ENCODE peak calls at places on chromosomes 3 and 15, in four cellular contexts. I is K562, S is WTC11, E is HepG2. H is an unnamed sample.

GRCh38 chr15:35728176-35728938 is 182.4 kb upstream of the DPH6 start:
- DNase-seq in I (no peak), S (no peak), E (no peak), H (peak; percentile 7)

GRCh38 chr3:150220791-150221190 is 187.3 kb upstream of the TSC22D2 start:
- DNase-seq in I (no peak), S (no peak), E (no peak), H (no peak)

GRCh38 chr3:194250104-194251002 is 100.8 kb downstream of the CPN2 start:
- DNase-seq in I (no peak), S (no peak), E (no peak), H (no peak)

GRCh38 chr15:92801412-92801773 is 98.7 kb upstream of the CHD2 start:
- DNase-seq in I (no peak), S (no peak), E (no peak), H (peak; percentile 87)

GRCh38 chr15:35229085-35229484 is 144.0 kb upstream of the NANOGP8 start:
- DNase-seq in I (no peak), S (no peak), E (no peak), H (no peak)

GRCh38 chr3:50600841-50601591 is 10.6 kb downstream of the CISH start:
- DNase-seq in I (peak; percentile 94), S (no peak), E (peak; percentile 90), H (peak; percentile 81)

GRCh38 chr3:76958231-76958630 is 81.7 kb upstream of the ROBO2 start:
- DNase-seq in I (no peak), S (no peak), E (no peak), H (no peak)

GRCh38 chr3:94873751-94874150 is 810.9 kb downstream of the NSUN3 start:
- DNase-seq in I (no peak), S (no peak), E (no peak), H (no peak)

GRCh38 chr15:85543741-85544155 is 163.3 kb downstream of the AKAP13 start:
- DNase-seq in I (no peak), S (peak; percentile 52), E (no peak), H (no peak)

GRCh38 chr15:75578206-75578947 is 738 bp downstream of the PTPN9 start:
- DNase-seq in I (peak; percentile 46), S (peak; percentile 30), E (no peak), H (peak; percentile 36)

GRCh38 chr3:43004282-43004681 is 25.2 kb downstream of the GASK1A start:
- DNase-seq in I (no peak), S (no peak), E (no peak), H (no peak)

GRCh38 chr3:120364821-120365220 is 15.7 kb upstream of the LRRC58 start:
- DNase-seq in I (no peak), S (no peak), E (no peak), H (no peak)
- TF ChIP-seq HMGXB4 in I (no peak), S (no peak), E (no peak), H (no peak)

DNA sequence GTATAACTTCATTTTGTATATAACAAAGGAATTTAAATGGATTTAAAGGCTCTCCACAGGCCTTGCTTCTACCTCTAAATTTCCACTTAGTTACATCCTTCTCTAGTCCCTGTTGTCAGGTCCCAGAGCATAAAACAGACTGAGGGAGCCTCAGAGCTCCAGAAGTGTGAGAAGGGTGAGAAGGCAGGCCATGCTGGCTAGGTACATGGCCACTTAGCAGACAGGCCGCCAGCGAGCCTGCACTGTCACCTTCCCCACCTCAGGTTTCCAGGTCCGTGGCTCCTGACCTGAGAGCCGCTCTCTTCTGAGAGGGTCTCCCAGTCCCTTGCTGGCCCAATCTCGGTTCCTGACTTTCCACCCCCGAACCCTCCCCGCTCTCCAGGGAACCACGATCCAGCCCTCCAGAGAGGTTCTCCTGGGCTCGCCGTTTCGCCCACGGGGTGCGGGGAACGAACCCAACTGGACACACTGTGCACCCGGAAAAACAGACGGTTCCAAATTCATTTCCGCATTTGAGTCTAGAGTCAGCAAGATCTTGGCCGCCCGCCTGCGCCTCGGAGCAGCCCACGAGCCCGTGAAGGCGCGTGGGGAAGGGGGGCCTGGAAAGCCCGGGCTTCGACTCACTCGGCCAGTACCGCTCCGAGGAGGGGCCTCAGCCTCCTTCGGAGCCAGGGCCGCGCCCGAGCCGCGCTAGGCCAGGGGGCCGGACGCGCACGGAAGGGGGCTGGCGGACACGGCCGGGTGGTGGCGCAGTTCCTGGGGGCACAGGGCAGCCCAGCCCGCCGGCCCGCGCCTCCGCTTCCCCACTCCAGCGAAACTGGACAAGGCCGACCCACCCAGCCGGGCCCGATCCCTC is 16.7 kb upstream of the SOX2 start:
- DNase-seq in I (no peak), S (peak; percentile 80), E (no peak), H (no peak)
- TF ChIP-seq HMGXB4 in I (no peak), S (peak; percentile 99), E (no peak), H (no peak)

GRCh38 chr3:46931631-46932441 is 44.7 kb downstream of the CCDC12 start:
- DNase-seq in I (no peak), S (no peak), E (peak; percentile 80), H (no peak)

GRCh38 chr3:46930176-46930944 is 46.2 kb downstream of the CCDC12 start:
- DNase-seq in I (no peak), S (no peak), E (no peak), H (no peak)

GRCh38 chr3:46932455-46933225 is 43.9 kb downstream of the CCDC12 start:
- DNase-seq in I (no peak), S (no peak), E (no peak), H (no peak)

GRCh38 chr3:46929324-46929723 is 47.2 kb downstream of the CCDC12 start:
- DNase-seq in I (no peak), S (no peak), E (no peak), H (no peak)

DNA sequence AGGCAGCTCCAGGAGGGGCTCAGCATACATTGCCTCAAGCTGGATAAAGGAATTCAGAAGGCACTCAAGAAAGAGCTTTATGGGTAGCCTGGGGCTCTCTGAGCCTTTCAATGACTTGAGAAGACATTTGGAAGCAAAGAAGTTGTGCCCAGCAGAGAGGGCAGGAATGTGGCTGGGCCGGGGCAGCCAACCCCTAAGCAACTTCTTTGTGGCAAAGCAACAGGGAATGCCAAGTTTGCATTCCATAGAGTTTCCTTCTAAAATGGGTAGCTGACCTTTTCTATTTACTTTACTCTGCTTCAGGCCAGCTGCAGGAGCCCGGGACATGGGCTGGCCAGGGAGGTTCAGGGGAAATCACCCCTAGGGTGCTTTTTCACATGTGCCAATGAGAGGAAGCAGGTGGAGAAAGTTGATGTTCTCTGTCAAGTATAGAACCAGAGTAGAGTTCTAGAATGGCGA is 45.6 kb downstream of the CCDC12 start:
- DNase-seq in I (no peak), S (no peak), E (no peak), H (no peak)
- TF ChIP-seq HMGXB4 in I (no peak), S (no peak), E (no peak), H (no peak)

DNA sequence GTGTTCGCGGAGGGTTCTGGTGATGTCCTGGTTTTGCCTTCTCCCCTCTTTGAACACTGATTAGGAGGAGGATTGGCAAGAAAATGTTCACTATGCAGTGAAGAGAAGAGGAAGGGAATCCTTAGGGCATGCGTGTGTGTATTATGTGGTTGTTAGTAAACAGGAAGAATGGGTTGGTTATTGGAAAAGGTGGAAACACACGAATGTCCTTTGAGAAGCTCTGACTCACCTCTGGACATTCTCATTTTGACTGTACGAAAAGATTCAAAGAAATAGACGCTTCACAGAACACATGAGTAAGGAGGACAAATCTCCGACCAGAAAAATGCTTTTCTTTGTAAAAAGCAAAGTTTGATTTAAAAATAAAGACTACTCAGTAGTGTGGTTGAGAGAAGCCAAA is 188.8 kb upstream of the PRICKLE2 start:
- DNase-seq in I (no peak), S (no peak), E (no peak), H (no peak)
- TF ChIP-seq HMGXB4 in I (no peak), S (no peak), E (no peak), H (no peak)

DNA sequence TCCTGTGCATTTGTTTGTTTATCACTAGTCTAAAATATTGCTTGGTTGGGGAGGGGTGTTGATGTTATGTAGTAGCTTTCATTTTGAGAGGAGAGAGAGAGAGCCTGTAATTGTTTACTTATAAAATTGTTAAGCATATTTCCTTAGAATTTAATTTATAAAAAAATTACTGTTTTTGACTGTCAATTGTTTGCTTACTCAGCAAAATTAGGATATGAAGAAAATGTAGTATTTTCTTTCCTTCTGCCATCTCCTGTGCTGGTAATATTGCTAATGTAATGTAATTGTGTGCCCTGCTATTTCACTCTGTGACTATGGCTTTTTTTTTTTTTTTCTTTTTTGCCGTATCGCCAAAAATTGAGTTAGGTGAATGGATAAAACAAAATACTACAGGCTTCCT is 3.5 kb downstream of the U2SURP start:
- DNase-seq in I (no peak), S (no peak), E (no peak), H (no peak)
- TF ChIP-seq HMGXB4 in I (no peak), S (no peak), E (no peak), H (no peak)

DNA sequence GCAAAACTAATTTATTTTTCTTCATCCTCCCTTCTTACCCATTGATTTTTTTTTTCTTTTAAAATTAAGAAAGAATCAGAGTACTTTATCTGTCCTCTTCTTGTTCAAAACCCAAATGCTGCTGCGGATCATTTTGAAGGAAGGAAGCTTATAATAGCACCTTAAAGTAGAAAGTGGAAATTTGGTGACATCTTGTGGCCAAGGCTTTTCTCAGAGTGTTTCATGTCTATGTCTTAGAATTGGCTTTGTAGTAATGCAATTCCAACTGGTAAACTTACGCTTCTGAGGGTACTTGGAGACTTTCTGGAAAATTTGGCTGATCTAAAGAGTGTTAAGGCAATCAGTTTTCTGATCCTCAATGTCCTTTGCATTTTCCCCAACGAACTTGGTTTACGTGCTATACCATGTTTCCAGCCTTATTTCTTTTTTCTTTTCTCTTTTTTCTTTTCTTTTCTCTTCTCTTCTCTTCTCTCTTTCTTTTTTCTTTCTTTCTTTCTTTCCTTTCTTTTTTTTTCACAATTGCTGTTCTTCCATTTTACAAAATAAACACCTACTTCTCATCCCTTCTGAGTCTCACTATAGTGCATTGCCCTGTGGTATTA is 30.7 kb downstream of the C3orf38 start:
- DNase-seq in I (peak; percentile 60), S (no peak), E (no peak), H (peak; percentile 66)
- TF ChIP-seq HMGXB4 in I (no peak), S (no peak), E (no peak), H (no peak)